ENCODE peak calls at places on chromosomes 12 and 14, in eight cellular contexts. J is sigmoid colon; W is RWPE2; S is lung; Y is A549; B is transverse colon; X is aorta; K is CD8-positive, alpha-beta memory T cell. E is an unnamed sample.

GRCh38 chr12:93197067-93197593 is 180.6 kb upstream of the NUDT4 start:
- DNase-seq in S (no peak), B (no peak), J (no peak), W (no peak), Y (no peak), X (no peak), K (no peak), E (no peak)

GRCh38 chr12:110649341-110649847 is 35.5 kb downstream of the TCTN1 start:
- DNase-seq in X (no peak), B (no peak), K (no peak), J (no peak), S (no peak), Y (no peak), W (no peak), E (no peak)

GRCh38 chr12:124385219-124385969 is 90.5 kb downstream of the RFLNA start:
- DNase-seq in K (no peak), W (peak; percentile 92), S (no peak), X (no peak), J (no peak), B (no peak), Y (no peak), E (no peak)

GRCh38 chr12:101235686-101236085 is 25.6 kb upstream of the SLC5A8 start:
- DNase-seq in W (no peak), K (no peak), B (no peak), Y (no peak), J (no peak), S (no peak), X (no peak), E (no peak)

GRCh38 chr12:25518512-25518911 is 34.6 kb downstream of the LMNTD1 start:
- DNase-seq in K (no peak), S (no peak), Y (no peak), W (no peak), B (no peak), J (no peak), X (no peak), E (no peak)

GRCh38 chr12:43805149-43805856 is 814 bp downstream of the TWF1 start:
- DNase-seq in J (no peak), S (no peak), W (no peak), Y (peak; percentile 5), K (peak; percentile 31), X (no peak), B (no peak), E (no peak)

GRCh38 chr12:107133462-107133861 is 40.1 kb upstream of the CRY1 start:
- DNase-seq in K (no peak), Y (no peak), S (no peak), J (no peak), B (no peak), W (no peak), X (no peak), E (no peak)

GRCh38 chr12:4355843-4356327 is 23.6 kb downstream of the FGF23 start:
- DNase-seq in Y (no peak), J (no peak), W (no peak), K (peak; percentile 18), X (peak; percentile 41), S (no peak), B (peak; percentile 24), E (no peak)

GRCh38 chr14:101704140-101704539 is 57.4 kb upstream of the PPP2R5C start:
- DNase-seq in W (peak; percentile 40), K (no peak), X (no peak), B (no peak), Y (no peak), S (no peak), J (no peak), E (no peak)

GRCh38 chr12:105385141-105385540 is 54.6 kb downstream of the C12orf75 start:
- DNase-seq in X (no peak), W (no peak), B (no peak), S (no peak), Y (no peak), J (no peak), K (no peak), E (no peak)

GRCh38 chr14:76997257-76997970 is 31.1 kb downstream of the IRF2BPL start:
- DNase-seq in W (no peak), K (no peak), J (no peak), S (no peak), X (no peak), B (no peak), Y (no peak), E (no peak)

GRCh38 chr12:109163150-109163549 is 46.8 kb downstream of the ACACB start:
- DNase-seq in W (no peak), K (no peak), B (no peak), Y (no peak), J (no peak), S (no peak), X (no peak), E (no peak)

GRCh38 chr14:22070119-22070982 is 396.7 kb upstream of the OR4E1 start:
- DNase-seq in B (peak; percentile 31), K (peak; percentile 62), W (no peak), J (no peak), Y (no peak), X (no peak), S (no peak), E (no peak)

GRCh38 chr12:38350342-38351181 is 34.0 kb downstream of the ALG10B start:
- DNase-seq in K (no peak), X (no peak), J (no peak), W (no peak), B (no peak), Y (no peak), S (no peak), E (no peak)

GRCh38 chr12:57575771-57576612 is 15.0 kb upstream of the PIP4K2C start:
- DNase-seq in J (no peak), K (no peak), B (peak; percentile 12), S (no peak), Y (no peak), X (no peak), W (no peak), E (no peak)

GRCh38 chr12:57568838-57569237 is 19.0 kb downstream of the KIF5A start:
- DNase-seq in B (no peak), K (no peak), W (no peak), Y (no peak), S (no peak), X (no peak), J (no peak), E (no peak)

GRCh38 chr12:57574795-57575194 is 16.2 kb upstream of the PIP4K2C start:
- DNase-seq in B (no peak), J (no peak), K (no peak), W (no peak), S (no peak), Y (no peak), X (no peak), E (no peak)

GRCh38 chr12:57569858-57570257 is 20.0 kb downstream of the KIF5A start:
- DNase-seq in B (no peak), W (no peak), J (no peak), X (no peak), K (no peak), Y (no peak), S (no peak), E (no peak)

GRCh38 chr12:57571926-57572762 is 18.8 kb upstream of the PIP4K2C start:
- DNase-seq in S (no peak), Y (no peak), B (no peak), K (no peak), J (no peak), X (no peak), W (no peak), E (no peak)
- H3K27ac ChIP-seq in S (no peak overlapping the region), Y (no peak overlapping the region), B (no peak overlapping the region), K (no peak overlapping the region), J (no peak overlapping the region), X (no peak overlapping the region), W (no peak overlapping the region), E (no peak overlapping the region)

DNA sequence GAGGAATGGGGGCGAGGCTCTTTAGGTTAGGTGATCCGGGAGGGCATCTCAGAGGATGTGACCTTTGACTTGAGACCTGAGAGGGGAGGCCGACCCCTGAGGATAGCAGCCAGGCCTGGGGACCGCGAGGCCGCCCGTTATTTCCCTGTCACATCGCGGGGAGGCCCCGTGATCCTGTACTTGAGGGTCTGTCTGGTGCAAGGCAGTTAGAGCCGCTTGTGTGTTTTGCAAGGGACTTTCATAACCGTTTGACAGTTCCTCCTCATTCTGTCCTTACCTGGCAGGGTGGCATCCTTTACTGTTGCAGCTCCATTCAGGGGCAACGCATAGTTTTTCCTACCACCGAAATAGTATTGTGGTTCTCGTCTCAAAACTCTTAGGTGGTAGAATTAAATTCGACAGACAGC is 764 bp downstream of the VRK1 start:
- DNase-seq in B (no peak), K (no peak), J (no peak), S (no peak), W (no peak), Y (peak; percentile 9), X (no peak), E (no peak)
- H3K27ac ChIP-seq in B (peak overlapping the region; percentile 78), K (peak overlapping the region; percentile 51), J (no peak overlapping the region), S (no peak overlapping the region), W (peak overlapping the region; percentile 52), Y (peak overlapping the region; percentile 95), X (no peak overlapping the region), E (no peak overlapping the region)

DNA sequence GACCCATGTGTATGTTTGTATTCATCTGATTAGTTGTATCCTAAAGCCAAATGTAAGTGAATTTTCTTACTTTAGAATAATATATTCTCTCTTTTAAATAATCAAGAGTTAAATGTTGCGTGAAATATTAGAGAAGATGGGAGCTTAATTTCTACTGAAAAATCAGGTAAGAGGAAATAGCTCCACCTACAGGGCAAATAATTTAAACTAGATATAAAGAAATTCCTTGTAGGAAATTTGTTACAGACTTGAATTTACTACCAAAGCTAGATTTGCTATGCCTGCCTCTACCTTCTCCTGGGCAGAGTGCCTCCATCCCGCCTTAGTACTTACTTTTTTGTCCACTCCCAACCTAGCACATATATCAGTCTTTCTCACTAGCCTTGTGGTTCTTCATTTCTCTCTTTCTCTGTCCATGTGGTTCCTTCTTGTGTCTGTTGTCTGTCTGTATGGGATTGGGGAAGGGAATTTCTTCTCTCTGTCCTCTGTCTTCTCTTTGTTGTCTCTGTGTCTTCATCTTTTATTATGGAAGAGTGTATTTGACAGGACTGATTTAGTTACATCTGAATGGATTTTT is 44.7 kb downstream of the PALS1 start:
- DNase-seq in K (peak; percentile 26), X (no peak), B (no peak), Y (peak; percentile 30), J (no peak), S (no peak), W (no peak), E (no peak)
- H3K27ac ChIP-seq in K (no peak overlapping the region), X (no peak overlapping the region), B (no peak overlapping the region), Y (no peak overlapping the region), J (no peak overlapping the region), S (no peak overlapping the region), W (no peak overlapping the region), E (no peak overlapping the region)

DNA sequence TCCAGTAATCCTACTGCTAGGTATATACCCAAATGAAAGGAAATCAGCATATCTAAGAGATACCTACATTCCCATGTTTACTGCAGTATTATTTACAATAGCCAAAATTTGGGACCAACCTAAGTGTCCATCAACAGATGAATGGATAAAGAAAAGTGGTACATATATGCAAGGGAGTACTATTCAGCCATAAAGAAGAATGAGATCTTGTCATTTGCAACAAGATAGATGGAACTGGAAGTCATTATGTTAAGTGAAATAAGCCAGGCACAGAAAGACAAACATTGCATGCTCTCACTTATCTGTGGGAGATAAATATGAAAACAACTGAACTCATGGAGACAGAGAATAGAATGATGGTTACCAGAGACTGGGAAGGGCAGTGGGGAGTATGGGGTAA is 109.5 kb downstream of the INSM2 start:
- DNase-seq in B (no peak), Y (no peak), J (no peak), S (no peak), W (no peak), X (no peak), K (no peak), E (no peak)
- H3K27ac ChIP-seq in B (no peak overlapping the region), Y (no peak overlapping the region), J (no peak overlapping the region), S (no peak overlapping the region), W (no peak overlapping the region), X (no peak overlapping the region), K (no peak overlapping the region), E (no peak overlapping the region)